ENCODE peak calls at places on chromosomes 5 and 9, in ten cellular contexts. One of them, this sample, is unnamed.

GRCh38 chr9:92576175-92576574 is 40.4 kb upstream of the ECM2 start:
- DNase-seq in cardiac fibroblast: peak; percentile 16
- DNase-seq in cardiac muscle cell: no peak
- DNase-seq in foreskin fibroblast: no peak
- DNase-seq in A549: no peak
- DNase-seq in Caco-2: no peak
- DNase-seq in progenitor cell of endocrine pancreas: no peak
- DNase-seq in astrocyte of the spinal cord: no peak
- DNase-seq in type B pancreatic cell: no peak
- DNase-seq in hepatocyte: no peak
- DNase-seq in this sample: peak; percentile 43

GRCh38 chr5:107085572-107085971 is 585.2 kb downstream of the EFNA5 start:
- DNase-seq in progenitor cell of endocrine pancreas: no peak
- DNase-seq in astrocyte of the spinal cord: no peak
- DNase-seq in cardiac muscle cell: no peak
- DNase-seq in type B pancreatic cell: no peak
- DNase-seq in Caco-2: no peak
- DNase-seq in A549: peak; percentile 16
- DNase-seq in cardiac fibroblast: no peak
- DNase-seq in hepatocyte: no peak
- DNase-seq in foreskin fibroblast: no peak
- DNase-seq in this sample: peak; percentile 6

GRCh38 chr9:94872921-94873511 is 146.5 kb downstream of the AOPEP start:
- DNase-seq in foreskin fibroblast: no peak
- DNase-seq in astrocyte of the spinal cord: no peak
- DNase-seq in cardiac muscle cell: no peak
- DNase-seq in hepatocyte: no peak
- DNase-seq in Caco-2: no peak
- DNase-seq in progenitor cell of endocrine pancreas: no peak
- DNase-seq in A549: no peak
- DNase-seq in type B pancreatic cell: no peak
- DNase-seq in cardiac fibroblast: peak; percentile 74
- DNase-seq in this sample: no peak

GRCh38 chr9:77304543-77304942 is 127.2 kb downstream of the VPS13A start:
- DNase-seq in astrocyte of the spinal cord: no peak
- DNase-seq in progenitor cell of endocrine pancreas: no peak
- DNase-seq in type B pancreatic cell: no peak
- DNase-seq in foreskin fibroblast: no peak
- DNase-seq in cardiac fibroblast: no peak
- DNase-seq in hepatocyte: no peak
- DNase-seq in A549: no peak
- DNase-seq in Caco-2: no peak
- DNase-seq in cardiac muscle cell: no peak
- DNase-seq in this sample: no peak

GRCh38 chr9:93576296-93577044 is at the start of gene PHF2:
- DNase-seq in foreskin fibroblast: no peak
- DNase-seq in cardiac muscle cell: peak; percentile 59
- DNase-seq in hepatocyte: peak; percentile 70
- DNase-seq in A549: no peak
- DNase-seq in astrocyte of the spinal cord: no peak
- DNase-seq in type B pancreatic cell: no peak
- DNase-seq in Caco-2: peak; percentile 24
- DNase-seq in progenitor cell of endocrine pancreas: no peak
- DNase-seq in cardiac fibroblast: peak; percentile 31
- DNase-seq in this sample: no peak

GRCh38 chr5:112065818-112066217 is 308.8 kb upstream of the NREP start:
- DNase-seq in A549: no peak
- DNase-seq in cardiac muscle cell: no peak
- DNase-seq in type B pancreatic cell: no peak
- DNase-seq in Caco-2: no peak
- DNase-seq in hepatocyte: no peak
- DNase-seq in cardiac fibroblast: no peak
- DNase-seq in progenitor cell of endocrine pancreas: no peak
- DNase-seq in astrocyte of the spinal cord: no peak
- DNase-seq in foreskin fibroblast: no peak
- DNase-seq in this sample: no peak

GRCh38 chr9:107222020-107222522 is 61.0 kb upstream of the RAD23B start:
- DNase-seq in type B pancreatic cell: no peak
- DNase-seq in cardiac muscle cell: no peak
- DNase-seq in Caco-2: peak; percentile 28
- DNase-seq in astrocyte of the spinal cord: peak; percentile 63
- DNase-seq in hepatocyte: peak; percentile 67
- DNase-seq in A549: peak; percentile 17
- DNase-seq in cardiac fibroblast: peak; percentile 25
- DNase-seq in foreskin fibroblast: peak; percentile 31
- DNase-seq in progenitor cell of endocrine pancreas: no peak
- DNase-seq in this sample: no peak

GRCh38 chr5:83368835-83369234 is 102.7 kb upstream of the VCAN start:
- DNase-seq in hepatocyte: no peak
- DNase-seq in cardiac muscle cell: no peak
- DNase-seq in progenitor cell of endocrine pancreas: no peak
- DNase-seq in astrocyte of the spinal cord: no peak
- DNase-seq in A549: no peak
- DNase-seq in type B pancreatic cell: no peak
- DNase-seq in cardiac fibroblast: peak; percentile 21
- DNase-seq in Caco-2: no peak
- DNase-seq in foreskin fibroblast: no peak
- DNase-seq in this sample: peak; percentile 21

GRCh38 chr5:51039915-51040314 is 343.3 kb upstream of the ISL1 start:
- DNase-seq in cardiac fibroblast: no peak
- DNase-seq in A549: no peak
- DNase-seq in Caco-2: no peak
- DNase-seq in cardiac muscle cell: no peak
- DNase-seq in type B pancreatic cell: no peak
- DNase-seq in astrocyte of the spinal cord: no peak
- DNase-seq in foreskin fibroblast: no peak
- DNase-seq in hepatocyte: no peak
- DNase-seq in progenitor cell of endocrine pancreas: no peak
- DNase-seq in this sample: no peak

GRCh38 chr5:175246242-175246891 is 197.6 kb downstream of the DRD1 start:
- DNase-seq in cardiac muscle cell: no peak
- DNase-seq in progenitor cell of endocrine pancreas: no peak
- DNase-seq in cardiac fibroblast: peak; percentile 56
- DNase-seq in astrocyte of the spinal cord: peak; percentile 98
- DNase-seq in type B pancreatic cell: no peak
- DNase-seq in foreskin fibroblast: peak; percentile 93
- DNase-seq in hepatocyte: peak; percentile 63
- DNase-seq in Caco-2: no peak
- DNase-seq in A549: peak; percentile 83
- DNase-seq in this sample: peak; percentile 57

GRCh38 chr9:87346061-87346665 is 151.5 kb upstream of the DAPK1 start:
- DNase-seq in astrocyte of the spinal cord: no peak
- DNase-seq in type B pancreatic cell: no peak
- DNase-seq in Caco-2: no peak
- DNase-seq in progenitor cell of endocrine pancreas: no peak
- DNase-seq in cardiac muscle cell: no peak
- DNase-seq in hepatocyte: no peak
- DNase-seq in A549: no peak
- DNase-seq in foreskin fibroblast: no peak
- DNase-seq in cardiac fibroblast: peak; percentile 29
- DNase-seq in this sample: no peak

DNA sequence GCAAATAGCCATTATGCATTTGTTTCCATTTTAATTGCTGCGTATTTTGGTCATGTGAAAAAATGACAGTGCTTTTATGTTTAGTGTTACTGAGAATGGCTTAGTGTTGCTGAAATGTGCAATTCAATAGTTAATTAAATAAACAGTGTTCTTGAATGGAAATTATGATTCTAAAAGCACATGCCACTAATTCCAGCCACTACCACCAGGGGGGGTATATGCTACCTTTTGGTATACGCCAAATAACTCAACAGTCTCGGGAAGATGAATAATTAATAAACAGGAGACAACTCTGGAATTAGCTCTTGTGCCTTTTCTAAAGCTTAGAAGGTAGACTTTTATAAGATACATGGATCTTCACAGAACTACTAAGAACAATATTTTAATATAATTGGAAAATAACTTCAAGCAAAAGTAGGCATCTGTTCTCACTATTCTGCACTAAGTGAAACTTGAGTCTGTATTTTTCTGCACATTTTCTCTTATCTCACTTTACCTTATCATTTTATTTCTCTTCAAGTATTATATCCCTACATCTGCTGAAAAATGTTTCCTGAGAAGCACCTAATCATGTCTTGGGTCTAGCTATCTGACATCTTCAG is 83.5 kb upstream of the MINAR2 start:
- DNase-seq in foreskin fibroblast: peak; percentile 29
- DNase-seq in astrocyte of the spinal cord: peak; percentile 62
- DNase-seq in A549: peak; percentile 48
- DNase-seq in Caco-2: peak; percentile 71
- DNase-seq in cardiac fibroblast: peak; percentile 66
- DNase-seq in progenitor cell of endocrine pancreas: no peak
- DNase-seq in cardiac muscle cell: peak; percentile 41
- DNase-seq in type B pancreatic cell: no peak
- DNase-seq in hepatocyte: peak; percentile 54
- DNase-seq in this sample: peak; percentile 83
- TF ChIP-seq CTCF in foreskin fibroblast: peak; percentile 74
- TF ChIP-seq CTCF in astrocyte of the spinal cord: peak; percentile 83
- TF ChIP-seq CTCF in A549: peak; percentile 56
- TF ChIP-seq CTCF in Caco-2: peak; percentile 78
- TF ChIP-seq CTCF in cardiac fibroblast: peak; percentile 75
- TF ChIP-seq CTCF in progenitor cell of endocrine pancreas: peak; percentile 73
- TF ChIP-seq CTCF in cardiac muscle cell: peak; percentile 88
- TF ChIP-seq CTCF in type B pancreatic cell: peak; percentile 80
- TF ChIP-seq CTCF in hepatocyte: peak; percentile 46
- TF ChIP-seq CTCF in this sample: peak; percentile 89

GRCh38 chr5:42654645-42655044 is 102.0 kb upstream of the CCDC152 start:
- DNase-seq in hepatocyte: no peak
- DNase-seq in foreskin fibroblast: no peak
- DNase-seq in A549: no peak
- DNase-seq in cardiac muscle cell: no peak
- DNase-seq in Caco-2: no peak
- DNase-seq in astrocyte of the spinal cord: no peak
- DNase-seq in type B pancreatic cell: no peak
- DNase-seq in progenitor cell of endocrine pancreas: no peak
- DNase-seq in cardiac fibroblast: no peak
- DNase-seq in this sample: no peak

GRCh38 chr5:42655982-42656660 is 100.5 kb upstream of the CCDC152 start:
- DNase-seq in hepatocyte: no peak
- DNase-seq in A549: no peak
- DNase-seq in foreskin fibroblast: peak; percentile 10
- DNase-seq in cardiac muscle cell: peak; percentile 36
- DNase-seq in cardiac fibroblast: peak; percentile 32
- DNase-seq in Caco-2: no peak
- DNase-seq in type B pancreatic cell: no peak
- DNase-seq in progenitor cell of endocrine pancreas: no peak
- DNase-seq in astrocyte of the spinal cord: no peak
- DNase-seq in this sample: peak; percentile 50

GRCh38 chr5:42653705-42654104 is 102.9 kb upstream of the CCDC152 start:
- DNase-seq in foreskin fibroblast: no peak
- DNase-seq in progenitor cell of endocrine pancreas: no peak
- DNase-seq in Caco-2: no peak
- DNase-seq in A549: no peak
- DNase-seq in cardiac fibroblast: no peak
- DNase-seq in hepatocyte: no peak
- DNase-seq in type B pancreatic cell: no peak
- DNase-seq in astrocyte of the spinal cord: no peak
- DNase-seq in cardiac muscle cell: no peak
- DNase-seq in this sample: no peak

DNA sequence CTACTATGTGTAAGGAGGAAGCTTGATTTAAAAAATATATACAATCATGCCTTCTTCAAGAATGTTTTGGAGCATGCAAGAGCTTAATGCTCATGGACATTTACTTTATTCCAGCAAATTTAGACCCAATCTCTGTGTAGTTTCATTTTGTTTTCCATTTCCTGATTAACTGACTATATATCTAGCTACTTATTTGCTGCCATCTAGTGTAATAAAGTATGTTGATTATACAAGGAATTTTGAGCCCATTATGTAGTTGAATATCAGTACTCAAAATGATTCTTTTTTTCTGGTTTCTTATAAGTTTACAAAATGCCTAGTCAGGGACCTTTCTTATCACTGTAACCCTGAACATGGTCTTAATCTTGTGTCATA is 100.0 kb upstream of the CCDC152 start:
- DNase-seq in astrocyte of the spinal cord: no peak
- DNase-seq in cardiac muscle cell: no peak
- DNase-seq in progenitor cell of endocrine pancreas: no peak
- DNase-seq in A549: no peak
- DNase-seq in Caco-2: no peak
- DNase-seq in cardiac fibroblast: peak; percentile 34
- DNase-seq in foreskin fibroblast: no peak
- DNase-seq in type B pancreatic cell: no peak
- DNase-seq in hepatocyte: no peak
- DNase-seq in this sample: peak; percentile 18
- TF ChIP-seq CTCF in astrocyte of the spinal cord: no peak
- TF ChIP-seq CTCF in cardiac muscle cell: peak; percentile 28
- TF ChIP-seq CTCF in progenitor cell of endocrine pancreas: peak; percentile 14
- TF ChIP-seq CTCF in A549: peak; percentile 19
- TF ChIP-seq CTCF in Caco-2: no peak
- TF ChIP-seq CTCF in cardiac fibroblast: no peak
- TF ChIP-seq CTCF in foreskin fibroblast: no peak
- TF ChIP-seq CTCF in type B pancreatic cell: peak; percentile 30
- TF ChIP-seq CTCF in hepatocyte: peak; percentile 46
- TF ChIP-seq CTCF in this sample: peak; percentile 16

GRCh38 chr9:4228606-4229005 is 71.3 kb downstream of the GLIS3 start:
- DNase-seq in cardiac muscle cell: peak; percentile 26
- DNase-seq in foreskin fibroblast: peak; percentile 19
- DNase-seq in cardiac fibroblast: peak; percentile 71
- DNase-seq in progenitor cell of endocrine pancreas: no peak
- DNase-seq in astrocyte of the spinal cord: peak; percentile 49
- DNase-seq in type B pancreatic cell: no peak
- DNase-seq in hepatocyte: peak; percentile 48
- DNase-seq in A549: peak; percentile 60
- DNase-seq in Caco-2: peak; percentile 11
- DNase-seq in this sample: peak; percentile 48
- TF ChIP-seq CTCF in cardiac muscle cell: peak; percentile 75
- TF ChIP-seq CTCF in foreskin fibroblast: peak; percentile 69
- TF ChIP-seq CTCF in cardiac fibroblast: peak; percentile 71
- TF ChIP-seq CTCF in progenitor cell of endocrine pancreas: peak; percentile 47
- TF ChIP-seq CTCF in astrocyte of the spinal cord: peak; percentile 71
- TF ChIP-seq CTCF in type B pancreatic cell: peak; percentile 64
- TF ChIP-seq CTCF in hepatocyte: peak; percentile 64
- TF ChIP-seq CTCF in A549: peak; percentile 80
- TF ChIP-seq CTCF in Caco-2: peak; percentile 44
- TF ChIP-seq CTCF in this sample: peak; percentile 62

DNA sequence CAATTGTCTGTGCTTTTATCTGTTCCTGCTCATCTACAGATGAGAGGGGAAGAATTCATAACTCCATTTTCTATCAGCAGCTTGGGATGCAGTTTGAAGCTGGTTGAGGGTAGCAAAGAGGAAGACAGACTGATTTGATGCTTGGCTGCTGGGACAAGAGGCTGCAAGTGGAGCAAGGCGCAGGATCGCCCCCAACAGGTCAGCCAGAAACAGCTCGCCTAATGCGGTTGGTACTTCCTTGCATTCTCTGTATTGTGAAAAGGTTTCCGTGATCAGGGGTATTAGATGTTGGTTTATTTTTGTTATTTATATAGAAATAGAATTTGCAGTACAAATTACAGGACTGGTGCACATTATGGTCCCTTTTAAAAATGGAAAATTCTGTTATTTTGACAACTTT is 40.6 kb downstream of the ZNF883 start:
- DNase-seq in type B pancreatic cell: no peak
- DNase-seq in astrocyte of the spinal cord: peak; percentile 2
- DNase-seq in cardiac fibroblast: peak; percentile 6
- DNase-seq in A549: peak; percentile 25
- DNase-seq in foreskin fibroblast: no peak
- DNase-seq in progenitor cell of endocrine pancreas: no peak
- DNase-seq in cardiac muscle cell: peak; percentile 33
- DNase-seq in Caco-2: peak; percentile 29
- DNase-seq in hepatocyte: peak; percentile 13
- DNase-seq in this sample: peak; percentile 34
- TF ChIP-seq CTCF in type B pancreatic cell: peak; percentile 54
- TF ChIP-seq CTCF in astrocyte of the spinal cord: peak; percentile 17
- TF ChIP-seq CTCF in cardiac fibroblast: peak; percentile 31
- TF ChIP-seq CTCF in A549: no peak
- TF ChIP-seq CTCF in foreskin fibroblast: no peak
- TF ChIP-seq CTCF in progenitor cell of endocrine pancreas: peak; percentile 55
- TF ChIP-seq CTCF in cardiac muscle cell: peak; percentile 26
- TF ChIP-seq CTCF in Caco-2: peak; percentile 33
- TF ChIP-seq CTCF in hepatocyte: peak; percentile 21
- TF ChIP-seq CTCF in this sample: peak; percentile 26